ENCODE peak calls at places on chromosomes 11 and 22, in five cellular contexts. F is IMR-90, O is mesenchymal stem cell, V is mesendoderm, R is H9. K is an unnamed sample.

GRCh38 chr11:10451399-10452116 is 3.5 kb upstream of the AMPD3 start:
- DNase-seq in R (no peak), F (no peak), O (no peak), V (peak), K (no peak)

GRCh38 chr11:120384476-120384875 is 48.3 kb downstream of the ARHGEF12 start:
- DNase-seq in R (no peak), O (no peak), F (no peak), V (peak), K (no peak)

GRCh38 chr11:118212131-118212725 is 12.6 kb downstream of the JAML start:
- DNase-seq in V (peak), R (peak), F (no peak), O (no peak), K (no peak)

GRCh38 chr11:119980431-119980830 is 157.5 kb downstream of the TRIM29 start:
- DNase-seq in V (no peak), R (no peak), O (no peak), F (no peak), K (no peak)

GRCh38 chr11:29333993-29334780 is 682.6 kb downstream of the KCNA4 start:
- DNase-seq in R (peak), F (peak), O (peak), V (peak), K (peak)

GRCh38 chr22:44698531-44699421 is 3.2 kb upstream of the PRR5 start:
- DNase-seq in F (peak), O (peak), V (peak), R (peak), K (peak)

GRCh38 chr11:122399375-122399774 is 256.1 kb upstream of the UBASH3B start:
- DNase-seq in O (no peak), V (no peak), F (no peak), R (no peak), K (no peak)

GRCh38 chr11:110501428-110501827 is 71.7 kb downstream of the FDX1 start:
- DNase-seq in O (no peak), F (no peak), R (no peak), V (no peak), K (no peak)

GRCh38 chr22:31229402-31230140 is 17.5 kb downstream of the LIMK2 start:
- DNase-seq in R (no peak), O (peak), F (peak), V (no peak), K (no peak)

GRCh38 chr11:87779276-87780067 is 395.8 kb downstream of the RAB38 start:
- DNase-seq in R (no peak), F (no peak), O (no peak), V (no peak), K (no peak)

GRCh38 chr11:79400206-79400605 is 40.6 kb downstream of the TENM4 start:
- DNase-seq in O (no peak), V (no peak), R (no peak), F (no peak), K (no peak)

GRCh38 chr11:70577258-70577603 is 178.9 kb downstream of the CTTN start:
- DNase-seq in O (no peak), R (no peak), V (no peak), F (no peak), K (no peak)

GRCh38 chr11:20031155-20032001 is 128.9 kb downstream of the DBX1 start:
- DNase-seq in F (peak), V (peak), R (peak), O (peak), K (no peak)
- H2BK5ac ChIP-seq in F (peak), V (peak), R (no peak), O (no peak), K (no peak)

DNA sequence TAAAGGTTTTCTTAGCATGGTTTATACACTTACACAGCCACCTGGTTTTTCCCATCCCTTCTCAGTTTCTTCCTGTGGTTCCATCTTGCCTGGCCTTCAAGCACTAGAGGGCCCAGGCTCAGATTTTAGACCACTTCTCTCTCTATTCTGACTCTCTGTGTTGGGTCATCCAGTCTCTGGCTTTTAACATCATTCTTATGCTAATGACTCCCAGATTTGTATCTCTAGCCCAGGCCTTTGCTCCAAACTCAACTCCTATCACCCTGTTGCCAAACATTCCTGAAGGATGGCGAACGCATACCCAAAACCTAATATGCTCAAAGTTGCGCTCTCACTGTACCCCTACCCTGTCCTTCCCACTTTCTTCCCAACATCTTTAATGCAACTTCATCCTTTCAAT is 135.1 kb downstream of the SPATA19 start:
- DNase-seq in V (peak), F (no peak), R (no peak), O (no peak), K (no peak)
- H2BK5ac ChIP-seq in V (no peak), F (no peak), R (no peak), O (no peak), K (no peak)

GRCh38 chr11:65454696-65455456 is 32.3 kb downstream of the NEAT1 start:
- DNase-seq in O (peak), F (peak), R (peak), V (peak), K (peak)
- H2BK5ac ChIP-seq in O (no peak), F (peak), R (no peak), V (no peak), K (peak)

GRCh38 chr22:41250127-41250526 is 9.4 kb upstream of the CHADL start:
- DNase-seq in F (no peak), O (no peak), V (no peak), R (no peak), K (no peak)
- H2BK5ac ChIP-seq in F (no peak), O (no peak), V (no peak), R (no peak), K (no peak)

K was measured in neuronal stem cell.